ENCODE peak calls at places on chromosomes 6 and 20, in seven cellular contexts. W is IMR-90, Q is A549, Y is transverse colon, V is breast epithelium, I is esophagus squamous epithelium, G is HCT116. M is an unnamed sample.

GRCh38 chr6:149317656-149318571 is at the start of gene TAB2:
- DNase-seq in Q (no peak), W (no peak), Y (peak), V (peak), I (no peak), G (no peak), M (no peak)

GRCh38 chr6:34523441-34524206 is 32.5 kb downstream of the SPDEF start:
- DNase-seq in V (no peak), Y (no peak), Q (no peak), I (no peak), W (no peak), G (no peak), M (peak)

GRCh38 chr6:120587381-120587780 is 746.9 kb downstream of the TBC1D32 start:
- DNase-seq in Y (no peak), Q (no peak), I (no peak), G (no peak), W (no peak), V (no peak), M (no peak)

GRCh38 chr6:56193846-56194245 is 53.5 kb downstream of the COL21A1 start:
- DNase-seq in V (no peak), I (no peak), Y (no peak), Q (no peak), W (no peak), G (no peak), M (no peak)

GRCh38 chr6:31246051-31246495 is 25.8 kb downstream of the HLA-C start:
- DNase-seq in I (no peak), G (peak), W (peak), Q (no peak), Y (no peak), V (peak), M (no peak)

GRCh38 chr20:15862178-15862577 is 711.1 kb downstream of the KIF16B start:
- DNase-seq in Y (no peak), W (no peak), G (no peak), I (no peak), Q (no peak), V (no peak), M (no peak)

GRCh38 chr6:133040025-133040838 is 200.9 kb upstream of the EYA4 start:
- DNase-seq in I (no peak), Y (no peak), V (no peak), Q (peak), G (peak), W (peak), M (no peak)

GRCh38 chr6:123808556-123808955 is 4.9 kb downstream of the NKAIN2 start:
- DNase-seq in Q (no peak), Y (no peak), G (no peak), V (peak), I (no peak), W (no peak), M (no peak)

GRCh38 chr20:44142416-44142815 is 44.6 kb downstream of the JPH2 start:
- DNase-seq in V (no peak), Q (no peak), W (peak), Y (no peak), I (no peak), G (no peak), M (no peak)

GRCh38 chr20:17493173-17493572 is 38.0 kb downstream of the BFSP1 start:
- DNase-seq in V (no peak), I (no peak), G (no peak), Q (no peak), W (no peak), Y (no peak), M (no peak)

GRCh38 chr6:32968770-32969684 is 633 bp downstream of the BRD2 start:
- DNase-seq in Q (peak), Y (peak), W (peak), I (no peak), G (peak), V (peak), M (peak)

GRCh38 chr6:162442675-162443074 is 284.9 kb downstream of the PRKN start:
- DNase-seq in Q (peak), Y (no peak), V (no peak), I (no peak), G (no peak), W (no peak), M (no peak)

GRCh38 chr20:57936636-57937310 is 227.0 kb upstream of the PMEPA1 start:
- DNase-seq in Y (no peak), G (no peak), W (no peak), I (no peak), V (no peak), Q (no peak), M (no peak)

GRCh38 chr20:24720957-24721356 is 228.1 kb upstream of the CST7 start:
- DNase-seq in I (no peak), V (no peak), Q (no peak), Y (no peak), W (no peak), G (no peak), M (no peak)

GRCh38 chr20:4341804-4342560 is 326.6 kb upstream of the RNF24 start:
- DNase-seq in Q (no peak), V (no peak), W (peak), Y (no peak), G (no peak), I (no peak), M (no peak)

GRCh38 chr6:33947047-33947446 is 143.2 kb upstream of the MLN start:
- DNase-seq in G (no peak), Q (no peak), Y (no peak), I (no peak), V (no peak), W (no peak), M (no peak)

GRCh38 chr6:167990016-167990945 is 7.2 kb upstream of the KIF25 start:
- DNase-seq in I (no peak), Y (no peak), W (no peak), V (no peak), G (no peak), Q (no peak), M (no peak)

GRCh38 chr20:10699506-10699905 is 25.7 kb upstream of the JAG1 start:
- DNase-seq in G (no peak), I (no peak), W (no peak), Y (no peak), Q (no peak), V (no peak), M (no peak)

GRCh38 chr20:63099426-63100267 is 92.9 kb upstream of the BHLHE23 start:
- DNase-seq in G (no peak), Q (no peak), V (no peak), I (no peak), Y (peak), W (no peak), M (no peak)

GRCh38 chr6:70889270-70889669 is 67.6 kb downstream of the B3GAT2 start:
- DNase-seq in V (no peak), G (no peak), W (no peak), Y (no peak), I (no peak), Q (no peak), M (no peak)

GRCh38 chr20:24245093-24245492 is 224.3 kb upstream of the SYNDIG1 start:
- DNase-seq in W (no peak), G (no peak), Q (no peak), I (no peak), Y (no peak), V (no peak), M (no peak)

GRCh38 chr6:32108094-32108627 is 977 bp downstream of the TNXB start:
- DNase-seq in W (peak), Y (peak), I (no peak), Q (no peak), V (peak), G (no peak), M (peak)

GRCh38 chr6:164214066-164214465 is 799.5 kb downstream of the QKI start:
- DNase-seq in Y (no peak), Q (no peak), W (no peak), V (no peak), G (no peak), I (no peak), M (no peak)

GRCh38 chr6:161105408-161105807 is 113.8 kb downstream of the MAP3K4 start:
- DNase-seq in W (no peak), G (no peak), Q (no peak), V (no peak), I (no peak), Y (no peak), M (no peak)

GRCh38 chr6:43877463-43878126 is 107.6 kb downstream of the VEGFA start:
- DNase-seq in V (no peak), Y (no peak), W (no peak), Q (no peak), G (no peak), I (no peak), M (no peak)

GRCh38 chr20:38392356-38392755 is 42.8 kb downstream of the SNHG17 start:
- DNase-seq in W (no peak), I (no peak), Y (no peak), Q (no peak), G (peak), V (no peak), M (no peak)

GRCh38 chr6:102736941-102737368 is 1343.4 kb downstream of the GRIK2 start:
- DNase-seq in I (no peak), G (no peak), Y (no peak), Q (no peak), W (peak), V (no peak), M (no peak)

GRCh38 chr20:32675223-32675975 is 1.7 kb upstream of the C20orf203 start:
- DNase-seq in Y (no peak), Q (no peak), I (no peak), W (no peak), G (no peak), V (no peak), M (no peak)

GRCh38 chr20:30500829-30501440 is 756.5 kb upstream of the DEFB115 start:
- DNase-seq in Q (no peak), W (no peak), V (no peak), I (no peak), G (no peak), Y (no peak), M (no peak)

GRCh38 chr6:17007749-17008148 is 94.1 kb upstream of the STMND1 start:
- DNase-seq in I (no peak), W (no peak), Q (no peak), V (no peak), Y (no peak), G (no peak), M (no peak)

GRCh38 chr6:147126618-147127022 is 77.6 kb upstream of the STXBP5 start:
- DNase-seq in Q (no peak), W (no peak), I (no peak), G (no peak), Y (no peak), V (no peak), M (no peak)

GRCh38 chr6:144181639-144182038 is 31.3 kb downstream of the STX11 start:
- DNase-seq in G (no peak), W (no peak), Y (no peak), Q (no peak), V (no peak), I (no peak), M (no peak)

GRCh38 chr20:20498081-20498861 is 130.4 kb downstream of the INSM1 start:
- DNase-seq in V (no peak), G (no peak), Q (no peak), W (peak), Y (no peak), I (no peak), M (no peak)

GRCh38 chr6:42292002-42292735 is 74.5 kb upstream of the MRPS10 start:
- DNase-seq in Q (peak), I (no peak), V (no peak), W (peak), Y (no peak), G (peak), M (no peak)

GRCh38 chr6:81609736-81610135 is 142.7 kb downstream of the TENT5A start:
- DNase-seq in I (no peak), G (no peak), V (no peak), Y (no peak), Q (no peak), W (no peak), M (no peak)

GRCh38 chr6:81612136-81612535 is 140.3 kb downstream of the TENT5A start:
- DNase-seq in Q (no peak), G (no peak), V (no peak), W (no peak), Y (no peak), I (no peak), M (no peak)

GRCh38 chr6:81608776-81609175 is 143.7 kb downstream of the TENT5A start:
- DNase-seq in I (no peak), Q (no peak), W (peak), V (no peak), Y (no peak), G (no peak), M (no peak)

GRCh38 chr6:81613606-81614005 is 138.9 kb downstream of the TENT5A start:
- DNase-seq in Q (no peak), W (peak), Y (no peak), I (no peak), V (no peak), G (no peak), M (no peak)

GRCh38 chr6:81614292-81614691 is 138.2 kb downstream of the TENT5A start:
- DNase-seq in Q (no peak), Y (peak), G (no peak), W (peak), V (no peak), I (no peak), M (peak)
- H3K27ac ChIP-seq in Q (no peak), Y (peak), G (no peak), W (no peak), V (no peak), I (no peak), M (no peak)

GRCh38 chr20:36540551-36541211 is 638 bp upstream of the MYL9 start:
- DNase-seq in G (no peak), I (no peak), Y (no peak), Q (no peak), W (no peak), V (no peak), M (no peak)

GRCh38 chr20:36543187-36544133 is 2.1 kb downstream of the MYL9 start:
- DNase-seq in I (no peak), Y (peak), V (peak), W (peak), Q (no peak), G (no peak), M (peak)

GRCh38 chr20:36542019-36542488 is 735 bp downstream of the MYL9 start:
- DNase-seq in G (peak), Y (peak), Q (no peak), W (peak), I (no peak), V (no peak), M (no peak)

GRCh38 chr20:36542516-36543186 is 1.3 kb downstream of the MYL9 start:
- DNase-seq in V (no peak), W (no peak), Y (no peak), Q (no peak), G (no peak), I (no peak), M (no peak)

DNA sequence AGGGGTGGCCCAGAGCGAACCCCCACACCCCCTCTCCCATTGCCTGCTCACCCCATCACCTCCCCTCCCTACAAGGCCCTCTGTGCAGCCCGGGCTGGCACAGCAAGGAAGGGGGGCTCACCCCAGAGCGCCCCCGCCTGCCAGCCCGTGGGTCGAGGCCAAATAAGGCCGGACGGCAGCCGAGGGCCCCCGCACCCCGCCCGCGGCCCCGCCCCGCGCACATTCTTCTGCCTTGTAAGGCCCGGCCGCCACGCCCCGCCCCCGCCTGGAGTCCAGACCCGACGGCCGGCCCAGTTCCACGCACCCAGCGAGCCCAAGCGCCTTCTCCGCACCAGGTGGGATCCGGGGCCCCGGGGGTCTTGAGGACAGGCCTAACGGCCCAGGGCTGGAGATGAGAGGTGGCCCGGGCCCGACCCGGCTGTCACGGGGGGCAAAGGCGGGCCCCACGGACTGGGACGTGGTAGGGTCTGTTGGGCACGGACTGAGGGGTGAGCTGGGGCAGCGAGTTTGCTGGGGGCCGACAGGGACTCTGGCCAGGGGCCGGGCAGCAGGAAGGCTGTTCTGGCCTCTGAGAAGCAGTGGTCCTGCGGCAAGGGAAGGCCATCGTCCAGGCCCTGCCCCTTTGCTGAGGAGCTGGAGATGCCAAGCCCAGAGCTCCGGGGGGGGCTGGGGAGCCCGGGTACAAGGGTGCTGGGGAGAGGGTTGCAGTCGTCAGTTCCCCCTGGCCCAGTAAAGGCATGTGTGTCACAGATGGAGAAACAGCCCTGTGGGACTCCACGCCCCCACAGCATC is at the start of gene MYL9:
- DNase-seq in W (peak), Q (no peak), V (peak), G (no peak), I (no peak), Y (peak), M (peak)
- TF ChIP-seq POLR2A in W (peak), Q (no peak), V (peak), G (no peak), I (no peak), Y (peak), M (peak)

DNA sequence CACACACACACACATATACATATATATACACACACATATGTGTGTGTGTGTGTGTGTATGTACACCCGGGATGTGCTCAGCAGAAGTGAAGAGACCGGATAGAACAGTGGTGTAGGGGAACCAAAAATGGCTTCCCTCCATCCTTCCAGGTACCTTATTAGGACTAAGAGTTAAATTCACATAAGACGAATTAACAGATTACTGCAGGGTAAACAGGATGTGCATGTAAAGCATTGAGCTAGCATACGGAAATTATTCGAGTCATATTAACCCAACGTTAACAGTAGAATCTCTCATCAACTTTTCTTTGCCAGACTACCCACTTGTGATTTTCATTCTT is 658 bp downstream of the CSTF1 start:
- DNase-seq in Q (no peak), Y (no peak), I (no peak), W (no peak), G (no peak), V (no peak), M (no peak)
- H3K27ac ChIP-seq in Q (peak), Y (peak), I (peak), W (peak), G (peak), V (peak), M (no peak)

DNA sequence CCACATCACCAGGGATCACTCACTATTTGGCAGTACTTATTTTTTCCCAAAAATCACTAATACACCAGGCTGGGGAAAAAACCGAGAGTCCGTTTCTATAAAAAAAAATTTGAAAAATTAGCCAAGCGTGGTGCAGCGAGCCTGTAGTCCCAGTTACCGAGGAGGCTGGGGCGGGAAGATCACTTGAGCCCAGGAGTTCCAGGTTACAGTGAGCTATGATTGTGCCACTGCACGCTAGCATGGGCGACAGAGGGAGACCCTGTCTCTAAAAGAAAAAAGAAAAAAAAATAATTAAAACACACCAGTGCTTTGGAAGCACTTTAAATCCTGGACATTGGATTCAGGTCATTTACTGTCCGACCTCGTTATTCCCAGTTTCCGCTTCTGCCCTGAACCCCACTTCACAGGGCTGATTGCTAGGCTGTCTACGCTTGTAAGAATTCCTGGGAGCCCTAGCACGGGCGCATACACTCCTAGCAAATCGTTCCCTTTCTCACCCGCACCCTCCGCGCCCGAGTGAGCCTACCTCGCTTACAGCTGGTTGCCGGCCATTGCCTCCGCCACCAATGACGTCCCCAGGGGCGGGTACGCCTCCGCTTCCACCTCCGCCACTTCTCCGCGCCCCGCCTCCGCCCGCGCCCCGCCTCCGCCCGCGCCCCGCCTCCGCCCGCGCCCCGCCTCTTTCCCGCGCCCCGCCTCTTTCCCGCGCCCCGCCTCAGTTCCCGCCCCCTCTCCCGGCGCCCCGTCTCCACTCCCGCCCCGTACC is at the start of gene TPMT:
- DNase-seq in Y (peak), I (no peak), Q (peak), G (no peak), V (no peak), W (no peak), M (peak)
- TF ChIP-seq POLR2A in Y (peak), I (no peak), Q (peak), G (peak), V (no peak), W (peak), M (peak)

DNA sequence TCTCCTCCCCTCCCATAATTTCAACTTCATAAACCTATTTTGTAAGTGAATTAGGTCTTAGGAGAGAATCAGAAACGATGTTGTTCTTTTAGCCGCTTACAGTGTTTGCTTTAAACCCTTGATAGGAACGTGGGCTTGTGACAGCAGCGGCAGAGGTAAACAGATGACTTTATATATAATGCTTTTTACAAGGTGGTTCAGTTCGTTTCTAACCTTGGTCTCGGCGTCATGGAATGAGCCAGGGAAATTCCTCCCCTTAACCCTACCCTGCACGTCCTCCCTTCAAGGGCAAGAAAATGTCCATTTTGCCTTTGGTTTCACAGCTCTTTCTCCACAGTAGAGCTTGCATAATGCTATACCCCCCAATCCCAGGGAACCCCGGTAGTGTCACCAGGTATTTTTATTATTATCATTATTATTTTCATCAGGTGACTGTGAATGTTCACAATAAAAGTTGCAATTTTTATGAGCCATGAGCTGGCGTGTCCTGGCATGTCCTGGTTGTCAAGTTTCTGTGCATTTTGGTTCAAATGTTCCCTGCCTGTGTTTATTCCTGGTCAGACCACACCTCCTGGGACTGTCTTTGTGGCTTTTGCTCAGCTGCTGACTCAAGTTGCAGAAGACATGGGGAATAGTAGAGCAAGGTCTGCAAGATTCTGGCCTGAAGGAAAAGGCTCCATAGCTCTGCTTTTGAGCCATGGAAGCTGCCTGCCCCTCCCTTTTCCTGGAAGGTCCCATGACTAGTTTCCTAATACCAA is 112.8 kb upstream of the BMP2 start:
- DNase-seq in W (no peak), V (no peak), I (no peak), G (no peak), Q (no peak), Y (no peak), M (no peak)
- H3K27ac ChIP-seq in W (no peak), V (no peak), I (peak), G (no peak), Q (no peak), Y (peak), M (no peak)

M was measured in body of pancreas.